ENCODE peak calls at places on chromosomes 3 and 15, in nine cellular contexts. Y is stomach, S is fibroblast of lung, P is left lung, Z is left ventricle myocardium inferior, Q is H7, B is cardiac muscle cell, O is BE2C, T is WERI-Rb-1. G is an unnamed sample. For H3K36me3, the result is how much of the 10 kb centered on the place peaks cover.

GRCh38 chr3:182349051-182349450 is 444.3 kb upstream of the ATP11B start:
- DNase-seq in Y (no peak), S (no peak), P (no peak), Z (no peak), Q (no peak), B (no peak), O (no peak), T (no peak), G (no peak)

GRCh38 chr3:101377796-101378195 is 57.4 kb upstream of the IMPG2 start:
- DNase-seq in Y (no peak), S (no peak), P (no peak), Z (no peak), Q (no peak), B (peak), O (no peak), T (no peak), G (no peak)

GRCh38 chr3:28172748-28173147 is 68.7 kb upstream of the CMC1 start:
- DNase-seq in Y (no peak), S (no peak), P (no peak), Z (no peak), Q (no peak), B (no peak), O (no peak), T (no peak), G (no peak)

GRCh38 chr3:149535395-149535685 is 60.8 kb downstream of the TM4SF4 start:
- DNase-seq in Y (no peak), S (no peak), P (no peak), Z (no peak), Q (no peak), B (no peak), O (no peak), T (no peak), G (no peak)

GRCh38 chr15:62770752-62771151 is 271.8 kb upstream of the TPM1 start:
- DNase-seq in Y (no peak), S (peak), P (no peak), Z (no peak), Q (no peak), B (peak), O (no peak), T (no peak), G (no peak)

GRCh38 chr15:57537072-57537471 is 54.6 kb upstream of the MYZAP start:
- DNase-seq in Y (peak), S (peak), P (no peak), Z (no peak), Q (peak), B (peak), O (peak), T (no peak), G (no peak)

GRCh38 chr15:74809242-74809641 is 3.4 kb upstream of the LMAN1L start:
- DNase-seq in Y (no peak), S (no peak), P (peak), Z (no peak), Q (no peak), B (no peak), O (no peak), T (peak), G (no peak)

GRCh38 chr3:53650424-53650823 is 156.0 kb downstream of the CACNA1D start:
- DNase-seq in Y (no peak), S (no peak), P (no peak), Z (no peak), Q (no peak), B (no peak), O (no peak), T (no peak), G (no peak)

GRCh38 chr3:108548304-108548703 is 37.9 kb upstream of the MYH15 start:
- DNase-seq in Y (no peak), S (peak), P (no peak), Z (no peak), Q (no peak), B (peak), O (no peak), T (no peak), G (no peak)

GRCh38 chr3:43153189-43154083 is 47.6 kb upstream of the POMGNT2 start:
- DNase-seq in Y (no peak), S (peak), P (no peak), Z (peak), Q (peak), B (peak), O (peak), T (no peak), G (no peak)

GRCh38 chr15:99365232-99365631 is 114.0 kb downstream of the LRRC28 start:
- DNase-seq in Y (no peak), S (no peak), P (no peak), Z (no peak), Q (no peak), B (no peak), O (no peak), T (no peak), G (no peak)

GRCh38 chr15:55319537-55320325 is 709 bp downstream of the PIGB start:
- DNase-seq in Y (peak), S (peak), P (no peak), Z (no peak), Q (no peak), B (peak), O (no peak), T (no peak), G (no peak)

GRCh38 chr15:80474751-80475295 is 70.6 kb downstream of the ARNT2 start:
- DNase-seq in Y (no peak), S (no peak), P (no peak), Z (no peak), Q (no peak), B (no peak), O (no peak), T (no peak), G (no peak)

GRCh38 chr3:172456404-172456803 is 8.1 kb upstream of the GHSR start:
- DNase-seq in Y (no peak), S (no peak), P (no peak), Z (no peak), Q (no peak), B (no peak), O (no peak), T (no peak), G (no peak)

GRCh38 chr3:122245513-122246174 is 62.2 kb downstream of the CASR start:
- DNase-seq in Y (no peak), S (no peak), P (no peak), Z (no peak), Q (no peak), B (peak), O (no peak), T (no peak), G (no peak)

GRCh38 chr3:40313975-40314860 is 4.7 kb downstream of the EIF1B start:
- DNase-seq in Y (no peak), S (peak), P (no peak), Z (no peak), Q (no peak), B (no peak), O (no peak), T (no peak), G (peak)

GRCh38 chr3:25580534-25580933 is 84.2 kb downstream of the TOP2B start:
- DNase-seq in Y (no peak), S (no peak), P (no peak), Z (no peak), Q (no peak), B (no peak), O (no peak), T (no peak), G (no peak)

GRCh38 chr15:33454996-33455395 is 144.2 kb downstream of the RYR3 start:
- DNase-seq in Y (no peak), S (no peak), P (no peak), Z (no peak), Q (no peak), B (no peak), O (no peak), T (no peak), G (no peak)

GRCh38 chr3:185351371-185351770 is 11.6 kb upstream of the MAP3K13 start:
- DNase-seq in Y (no peak), S (no peak), P (no peak), Z (no peak), Q (no peak), B (no peak), O (no peak), T (no peak), G (no peak)

GRCh38 chr3:72694398-72694797 is 153.8 kb downstream of the SHQ1 start:
- DNase-seq in Y (no peak), S (peak), P (no peak), Z (no peak), Q (no peak), B (peak), O (no peak), T (no peak), G (no peak)

GRCh38 chr3:81531846-81532245 is 229.6 kb downstream of the GBE1 start:
- DNase-seq in Y (no peak), S (no peak), P (no peak), Z (no peak), Q (no peak), B (no peak), O (no peak), T (no peak), G (no peak)

GRCh38 chr3:124275421-124275820 is 283.5 kb upstream of the ROPN1 start:
- DNase-seq in Y (no peak), S (peak), P (no peak), Z (peak), Q (no peak), B (peak), O (no peak), T (no peak), G (no peak)

GRCh38 chr3:180117381-180118163 is 80.8 kb upstream of the PEX5L start:
- DNase-seq in Y (no peak), S (no peak), P (no peak), Z (no peak), Q (no peak), B (no peak), O (no peak), T (no peak), G (no peak)

GRCh38 chr3:17258823-17259436 is 374.2 kb downstream of the PLCL2 start:
- DNase-seq in Y (no peak), S (peak), P (no peak), Z (no peak), Q (peak), B (peak), O (no peak), T (no peak), G (peak)

GRCh38 chr15:82646250-82647044 is 716 bp downstream of the CPEB1 start:
- DNase-seq in Y (no peak), S (no peak), P (no peak), Z (no peak), Q (peak), B (no peak), O (no peak), T (no peak), G (no peak)

GRCh38 chr3:182731764-182732163 is 61.5 kb upstream of the ATP11B start:
- DNase-seq in Y (no peak), S (no peak), P (no peak), Z (no peak), Q (no peak), B (no peak), O (no peak), T (no peak), G (no peak)

GRCh38 chr15:94383706-94384105 is 152.3 kb downstream of the MCTP2 start:
- DNase-seq in Y (no peak), S (no peak), P (no peak), Z (no peak), Q (no peak), B (no peak), O (no peak), T (no peak), G (no peak)

GRCh38 chr3:65473746-65474145 is 565.0 kb downstream of the MAGI1 start:
- DNase-seq in Y (no peak), S (peak), P (no peak), Z (no peak), Q (no peak), B (peak), O (no peak), T (no peak), G (no peak)

GRCh38 chr15:88487796-88488523 is 20.5 kb downstream of the MRPS11 start:
- DNase-seq in Y (no peak), S (no peak), P (no peak), Z (no peak), Q (peak), B (no peak), O (no peak), T (no peak), G (no peak)

GRCh38 chr3:173467501-173467900 is 70.0 kb downstream of the NLGN1 start:
- DNase-seq in Y (no peak), S (peak), P (no peak), Z (no peak), Q (no peak), B (peak), O (no peak), T (no peak), G (no peak)

GRCh38 chr3:16521580-16521941 is 8.1 kb upstream of the RFTN1 start:
- DNase-seq in Y (no peak), S (no peak), P (no peak), Z (no peak), Q (no peak), B (no peak), O (no peak), T (no peak), G (no peak)

GRCh38 chr3:148903941-148904340 is 38.8 kb downstream of the CPA3 start:
- DNase-seq in Y (no peak), S (no peak), P (no peak), Z (no peak), Q (no peak), B (no peak), O (no peak), T (no peak), G (no peak)

GRCh38 chr3:18111702-18112311 is 313.3 kb downstream of the SATB1 start:
- DNase-seq in Y (no peak), S (peak), P (no peak), Z (peak), Q (peak), B (peak), O (no peak), T (peak), G (no peak)

GRCh38 chr3:186882125-186882524 is 39.6 kb downstream of the ADIPOQ start:
- DNase-seq in Y (no peak), S (no peak), P (no peak), Z (no peak), Q (no peak), B (peak), O (no peak), T (no peak), G (no peak)

GRCh38 chr3:196499807-196500524 is 3.6 kb downstream of the RNF168 start:
- DNase-seq in Y (no peak), S (no peak), P (no peak), Z (no peak), Q (no peak), B (no peak), O (no peak), T (no peak), G (no peak)

GRCh38 chr3:196496183-196496582 is 7.4 kb downstream of the RNF168 start:
- DNase-seq in Y (no peak), S (no peak), P (no peak), Z (no peak), Q (no peak), B (no peak), O (no peak), T (no peak), G (no peak)

GRCh38 chr3:196498297-196498696 is 5.3 kb downstream of the RNF168 start:
- DNase-seq in Y (no peak), S (no peak), P (no peak), Z (no peak), Q (no peak), B (no peak), O (no peak), T (no peak), G (no peak)

GRCh38 chr3:196501316-196502064 is 2.1 kb downstream of the RNF168 start:
- DNase-seq in Y (no peak), S (peak), P (no peak), Z (no peak), Q (no peak), B (peak), O (peak), T (no peak), G (no peak)

DNA sequence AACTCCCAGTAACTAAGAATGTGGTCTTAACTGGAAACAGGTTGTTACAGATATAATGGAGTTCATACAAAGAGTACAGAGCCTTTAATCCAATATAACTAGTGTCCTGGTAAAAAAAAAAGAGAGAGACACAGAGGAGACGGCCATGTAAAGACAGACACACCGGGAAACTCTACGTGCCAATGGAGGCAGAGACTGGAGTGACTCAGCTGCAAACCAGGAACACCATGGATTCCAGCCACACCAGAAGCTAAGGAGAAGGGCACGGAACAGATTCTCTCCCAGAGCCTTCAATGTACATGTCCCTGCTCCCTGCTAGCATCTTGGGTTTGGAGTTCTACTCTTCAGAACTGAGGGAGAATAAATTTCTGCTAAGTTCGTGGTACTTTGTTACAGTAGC is 4.5 kb downstream of the RNF168 start:
- DNase-seq in Y (no peak), S (peak), P (no peak), Z (no peak), Q (no peak), B (peak), O (no peak), T (no peak), G (no peak)
- H3K36me3 ChIP-seq in Y (under half), S (under half), P (under half), Z (under half), Q (under half), B (under half), O (under half), T (under half), G (under half)

GRCh38 chr3:56667973-56668579 is 15.0 kb downstream of the TASOR start:
- DNase-seq in Y (no peak), S (no peak), P (no peak), Z (no peak), Q (no peak), B (no peak), O (no peak), T (no peak), G (no peak)
- H3K36me3 ChIP-seq in Y (half or more), S (under half), P (under half), Z (half or more), Q (under half), B (half or more), O (under half), T (half or more), G (half or more)

GRCh38 chr3:64028754-64029153 is 5.5 kb upstream of the PSMD6 start:
- DNase-seq in Y (no peak), S (no peak), P (no peak), Z (no peak), Q (no peak), B (no peak), O (no peak), T (no peak), G (no peak)
- H3K36me3 ChIP-seq in Y (under half), S (under half), P (under half), Z (under half), Q (under half), B (under half), O (under half), T (under half), G (under half)

GRCh38 chr3:51391566-51392300 is 648 bp downstream of the RBM15B start:
- DNase-seq in Y (peak), S (peak), P (peak), Z (no peak), Q (peak), B (peak), O (peak), T (no peak), G (no peak)
- H3K36me3 ChIP-seq in Y (half or more), S (under half), P (under half), Z (half or more), Q (half or more), B (under half), O (under half), T (half or more), G (half or more)

DNA sequence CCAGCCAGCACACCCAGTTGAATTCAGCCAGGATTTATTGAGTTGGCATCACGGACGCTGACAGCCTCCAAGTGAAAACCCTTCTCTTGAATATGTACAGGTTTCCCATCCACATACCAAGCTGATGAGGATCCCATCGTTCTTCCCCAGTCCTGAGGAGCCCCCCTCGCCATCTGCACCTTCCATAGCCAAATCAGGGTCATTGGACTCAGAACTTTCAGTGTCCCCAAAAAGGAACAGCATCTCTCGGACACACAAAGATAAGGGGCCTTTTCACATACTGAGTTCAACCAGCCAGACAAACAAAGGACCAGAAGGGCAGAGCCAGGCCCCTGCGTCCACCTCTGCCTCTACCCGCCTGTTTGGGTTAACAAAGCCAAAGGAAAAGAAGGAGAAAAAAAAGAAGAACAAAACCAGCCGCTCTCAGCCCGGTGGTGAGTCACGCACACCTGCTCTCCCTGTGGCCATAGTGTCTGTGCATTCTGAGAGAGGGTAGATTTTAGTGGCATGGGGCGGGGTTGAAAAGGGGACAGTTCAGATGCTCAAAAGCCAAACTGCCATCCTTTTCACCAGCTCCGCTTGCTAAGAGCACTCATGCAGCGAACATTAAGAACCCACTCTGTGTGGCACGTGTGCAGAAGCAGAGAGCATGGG is 51.2 kb downstream of the KLHL25 start:
- DNase-seq in Y (no peak), S (no peak), P (no peak), Z (no peak), Q (peak), B (no peak), O (no peak), T (no peak), G (no peak)
- H3K36me3 ChIP-seq in Y (half or more), S (under half), P (under half), Z (half or more), Q (under half), B (under half), O (under half), T (half or more), G (under half)

DNA sequence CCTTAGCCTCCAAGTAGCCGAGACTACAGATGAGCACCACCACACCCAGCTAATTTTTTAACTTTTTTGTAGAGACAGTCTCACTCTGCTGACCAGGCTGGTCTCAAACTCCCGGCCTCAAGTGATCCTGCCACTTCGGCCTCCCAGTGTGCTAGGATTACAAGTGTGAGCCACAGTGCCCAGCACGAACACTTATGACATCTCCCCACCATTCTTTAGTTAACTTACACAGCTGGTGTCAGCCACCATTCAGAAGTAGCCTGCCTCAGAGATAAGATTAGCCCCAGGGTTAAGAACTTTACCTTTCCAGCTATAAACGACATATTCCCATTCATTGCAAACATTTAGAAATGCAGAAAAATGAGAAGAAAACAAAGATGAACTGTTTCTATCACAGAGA is 58.2 kb downstream of the TRPM7 start:
- DNase-seq in Y (no peak), S (no peak), P (no peak), Z (no peak), Q (no peak), B (no peak), O (no peak), T (no peak), G (no peak)
- H3K36me3 ChIP-seq in Y (half or more), S (under half), P (under half), Z (half or more), Q (under half), B (half or more), O (half or more), T (half or more), G (under half)

DNA sequence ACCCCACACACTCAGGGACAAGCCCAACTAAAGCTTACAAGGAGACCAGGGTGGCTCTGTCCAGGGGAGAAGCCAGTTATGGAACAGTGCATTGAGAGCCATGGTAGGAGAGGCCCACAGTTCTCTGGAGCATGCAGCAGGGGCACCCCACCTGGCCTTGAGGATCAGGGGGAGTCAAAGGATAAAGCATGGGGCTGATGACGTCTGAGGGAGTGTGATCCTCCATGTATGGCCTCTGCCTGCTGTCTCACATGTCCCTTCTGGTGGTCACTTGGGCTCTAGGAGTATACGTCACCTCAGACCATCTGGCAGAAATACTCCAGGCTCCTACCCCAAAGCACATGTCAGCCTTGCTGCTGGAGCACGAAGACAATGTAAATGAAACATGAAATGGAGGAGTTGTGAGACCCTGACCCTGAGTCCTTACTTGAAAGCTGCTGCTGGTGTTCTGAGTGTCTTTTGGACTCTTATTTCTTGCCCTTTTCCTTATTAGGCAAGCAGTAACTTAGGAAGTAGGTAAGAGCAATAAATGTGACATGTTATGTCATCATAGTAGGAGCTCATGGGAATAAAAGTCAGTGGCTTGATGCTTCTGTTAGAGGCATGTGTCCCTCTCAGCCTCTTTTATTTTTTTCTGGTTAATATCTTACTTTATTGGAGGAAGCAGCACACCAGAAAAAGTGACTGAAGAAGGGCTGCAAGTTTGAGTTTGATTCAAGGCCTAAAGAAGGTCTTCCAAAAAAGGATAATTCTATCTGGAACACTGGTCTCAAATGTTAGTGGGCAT is 15.5 kb downstream of the SRPRB start:
- DNase-seq in Y (no peak), S (no peak), P (no peak), Z (no peak), Q (no peak), B (no peak), O (no peak), T (no peak), G (no peak)
- H3K36me3 ChIP-seq in Y (half or more), S (under half), P (under half), Z (half or more), Q (under half), B (under half), O (half or more), T (under half), G (half or more)